ENCODE peak calls at places on chromosome 21, in four cellular contexts. S, F, T and P are unnamed samples.

GRCh38 chr21:36540700-36541099 is 60.8 kb upstream of the CLDN14 start:
- DNase-seq in S (no peak), F (no peak), T (no peak), P (no peak)

GRCh38 chr21:29382029-29382654 is 83.4 kb downstream of the BACH1 start:
- DNase-seq in S (no peak), T (peak; percentile 47), F (peak; percentile 62), P (no peak)

GRCh38 chr21:21851205-21851604 is 853.0 kb downstream of the NCAM2 start:
- DNase-seq in F (no peak), S (no peak), T (no peak), P (no peak)

GRCh38 chr21:25555492-25555891 is 51.8 kb downstream of the MRPL39 start:
- DNase-seq in F (no peak), T (no peak), S (no peak), P (no peak)

GRCh38 chr21:29181799-29182470 is 51.5 kb downstream of the MAP3K7CL start:
- DNase-seq in T (peak; percentile 95), F (peak; percentile 23), S (no peak), P (no peak)

GRCh38 chr21:29194847-29195246 is 64.4 kb downstream of the MAP3K7CL start:
- DNase-seq in F (no peak), T (peak; percentile 65), S (no peak), P (no peak)

GRCh38 chr21:33309778-33310177 is 15.0 kb upstream of the IFNAR1 start:
- DNase-seq in S (no peak), F (no peak), T (no peak), P (no peak)

GRCh38 chr21:29164330-29164942 is 34.0 kb downstream of the MAP3K7CL start:
- DNase-seq in F (peak; percentile 74), T (peak; percentile 86), S (no peak), P (no peak)

GRCh38 chr21:32803651-32804050 is 32.1 kb upstream of the PAXBP1 start:
- DNase-seq in T (no peak), F (no peak), S (no peak), P (no peak)

DNA sequence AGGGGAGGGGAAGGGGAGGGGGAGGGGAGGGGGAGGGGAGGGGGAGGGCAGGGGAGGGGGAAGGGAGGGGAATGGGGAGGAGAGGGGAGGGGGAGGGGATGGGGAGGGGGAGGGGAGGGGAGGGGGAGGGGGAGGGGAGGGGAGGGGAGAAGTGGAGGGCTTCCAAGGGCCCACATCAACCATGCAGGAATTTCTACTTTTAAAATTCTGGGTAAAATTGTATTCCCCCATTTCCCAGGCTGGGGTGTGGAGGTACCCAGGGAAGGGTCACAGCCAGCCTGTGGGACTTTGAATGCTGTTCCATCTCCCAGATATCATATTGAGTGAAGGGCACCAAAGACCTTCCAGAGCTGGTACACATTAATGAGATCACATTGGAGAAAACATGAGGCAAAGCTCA is 126.9 kb upstream of the ETS2 start:
- DNase-seq in S (no peak), F (no peak), T (no peak), P (no peak)
- H2AK5ac ChIP-seq in S (no peak overlapping the region), F (no peak overlapping the region), T (no peak overlapping the region), P (no peak overlapping the region)

GRCh38 chr21:45873418-45873817 is 108.2 kb upstream of the COL6A1 start:
- DNase-seq in T (no peak), F (no peak), S (no peak), P (no peak)
- H2AK5ac ChIP-seq in T (no peak overlapping the region), F (no peak overlapping the region), S (no peak overlapping the region), P (no peak overlapping the region)

GRCh38 chr21:44990921-44991320 is 51.1 kb downstream of the SLX9 start:
- DNase-seq in F (no peak), T (no peak), S (no peak), P (no peak)

GRCh38 chr21:44994016-44994365 is 54.2 kb downstream of the SLX9 start:
- DNase-seq in T (no peak), F (no peak), S (no peak), P (no peak)

GRCh38 chr21:44993321-44994015 is 53.6 kb downstream of the SLX9 start:
- DNase-seq in T (no peak), S (no peak), F (no peak), P (no peak)

GRCh38 chr21:44991538-44992483 is 52.0 kb downstream of the SLX9 start:
- DNase-seq in T (peak; percentile 63), F (no peak), S (no peak), P (no peak)

GRCh38 chr21:44992608-44993031 is 52.8 kb downstream of the SLX9 start:
- DNase-seq in T (no peak), S (no peak), F (no peak), P (no peak)
- H2AK5ac ChIP-seq in T (no peak overlapping the region), S (peak overlapping the region; percentile 79), F (no peak overlapping the region), P (no peak overlapping the region)

GRCh38 chr21:34846601-34847112 is 177.9 kb downstream of the CLIC6 start:
- DNase-seq in F (peak; percentile 67), S (peak; percentile 8), T (peak; percentile 83), P (no peak)

GRCh38 chr21:34844033-34844923 is 175.5 kb downstream of the CLIC6 start:
- DNase-seq in F (no peak), T (peak; percentile 70), S (no peak), P (no peak)

GRCh38 chr21:34845521-34846213 is 176.9 kb downstream of the CLIC6 start:
- DNase-seq in S (no peak), F (no peak), T (peak; percentile 36), P (no peak)

GRCh38 chr21:34844924-34845238 is 176.1 kb downstream of the CLIC6 start:
- DNase-seq in S (no peak), T (no peak), F (no peak), P (no peak)

GRCh38 chr21:34846214-34846575 is 177.4 kb downstream of the CLIC6 start:
- DNase-seq in S (no peak), F (no peak), T (no peak), P (no peak)
- H2AK5ac ChIP-seq in S (no peak overlapping the region), F (no peak overlapping the region), T (peak overlapping the region; percentile 65), P (no peak overlapping the region)

DNA sequence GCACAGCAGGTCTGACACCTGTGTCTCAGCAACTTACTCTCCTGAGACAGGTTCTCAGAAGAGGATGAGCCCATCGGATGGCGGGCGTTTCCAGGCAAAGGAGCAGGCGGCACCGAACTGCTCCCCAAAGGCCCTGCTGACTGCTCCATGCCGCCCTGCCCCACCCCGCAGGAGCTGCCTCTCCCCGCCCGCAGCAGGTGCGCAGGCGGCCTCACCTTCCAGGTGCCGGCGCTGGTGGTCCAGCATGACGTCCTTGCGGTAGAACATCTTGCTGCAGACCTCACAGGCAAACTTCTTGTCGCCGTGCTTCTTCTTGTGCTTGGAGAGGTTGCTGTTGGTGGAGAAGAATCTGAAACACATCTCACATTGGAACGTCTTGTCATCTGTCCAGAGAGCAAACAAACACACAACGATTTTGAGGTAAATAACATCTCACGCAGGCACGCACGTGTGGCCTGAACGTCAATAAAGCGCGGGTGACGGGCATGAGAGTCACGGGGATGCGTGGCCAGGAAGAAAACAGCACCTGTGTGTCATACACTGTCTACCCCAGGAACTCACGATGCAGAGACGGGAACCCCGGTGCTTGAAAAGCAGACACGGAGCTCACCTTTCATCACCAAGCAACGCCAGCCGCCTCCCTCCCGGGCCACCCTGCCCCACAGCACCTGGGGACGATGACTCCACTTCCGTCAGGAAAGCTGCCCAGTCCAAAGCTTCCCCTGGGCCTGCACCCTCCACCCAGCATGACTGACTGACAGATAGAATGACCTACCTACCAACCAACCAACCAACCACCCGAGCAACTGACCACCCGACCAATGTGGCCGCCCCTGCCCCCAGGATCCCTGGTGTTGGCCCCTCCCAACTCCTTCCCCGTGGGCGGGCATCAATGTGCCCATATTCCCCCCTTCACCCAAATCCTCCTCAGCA is 50.9 kb downstream of the PRDM15 start:
- DNase-seq in F (no peak), S (no peak), T (no peak), P (no peak)
- H2AK5ac ChIP-seq in F (no peak overlapping the region), S (no peak overlapping the region), T (no peak overlapping the region), P (no peak overlapping the region)

GRCh38 chr21:42022906-42023305 is 12.7 kb upstream of the ZBTB21 start:
- DNase-seq in T (no peak), S (no peak), F (no peak), P (no peak)

GRCh38 chr21:42019101-42019605 is 9.0 kb upstream of the ZBTB21 start:
- DNase-seq in T (no peak), F (no peak), S (no peak), P (no peak)

GRCh38 chr21:42019706-42020105 is 9.5 kb upstream of the ZBTB21 start:
- DNase-seq in F (no peak), T (no peak), S (no peak), P (no peak)

GRCh38 chr21:42024261-42024877 is 14.2 kb upstream of the ZBTB21 start:
- DNase-seq in T (no peak), S (no peak), F (no peak), P (no peak)

DNA sequence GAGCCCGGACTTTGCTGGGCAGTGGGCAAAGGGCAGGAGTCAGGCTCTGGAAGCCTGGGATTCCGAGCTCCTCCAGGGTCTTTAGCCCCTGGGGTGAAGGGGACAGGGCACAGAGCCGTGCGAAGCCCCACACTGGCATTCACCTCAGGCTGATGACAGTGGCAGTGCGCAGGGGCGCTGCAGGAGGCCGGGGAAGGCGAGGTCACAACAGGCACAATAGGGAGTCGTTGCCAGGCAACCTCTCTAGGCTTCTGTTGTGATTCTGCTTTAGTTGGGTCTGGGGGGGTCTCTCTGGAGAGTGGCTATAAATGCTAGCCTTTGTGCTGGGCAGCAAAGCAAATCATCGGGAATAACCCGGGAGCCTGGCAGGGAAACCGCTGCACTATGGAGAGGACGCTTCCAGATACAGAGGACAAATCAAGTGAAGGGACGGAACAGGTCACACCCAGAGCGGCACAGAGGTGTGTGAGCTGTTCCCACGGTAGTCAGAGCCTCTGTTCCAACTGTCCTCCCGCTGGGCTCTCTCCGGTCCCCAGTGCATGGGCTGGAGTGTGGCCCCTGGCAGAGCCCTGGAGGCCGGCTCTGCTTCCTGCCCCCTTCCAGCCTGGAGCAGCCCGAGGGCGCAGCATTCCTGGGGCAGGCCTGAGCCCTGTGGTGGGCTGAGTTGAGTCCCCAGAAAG is 11.7 kb upstream of the ZBTB21 start:
- DNase-seq in F (peak; percentile 84), S (peak; percentile 76), T (no peak), P (peak; percentile 66)
- H2AK5ac ChIP-seq in F (no peak overlapping the region), S (no peak overlapping the region), T (no peak overlapping the region), P (no peak overlapping the region)

DNA sequence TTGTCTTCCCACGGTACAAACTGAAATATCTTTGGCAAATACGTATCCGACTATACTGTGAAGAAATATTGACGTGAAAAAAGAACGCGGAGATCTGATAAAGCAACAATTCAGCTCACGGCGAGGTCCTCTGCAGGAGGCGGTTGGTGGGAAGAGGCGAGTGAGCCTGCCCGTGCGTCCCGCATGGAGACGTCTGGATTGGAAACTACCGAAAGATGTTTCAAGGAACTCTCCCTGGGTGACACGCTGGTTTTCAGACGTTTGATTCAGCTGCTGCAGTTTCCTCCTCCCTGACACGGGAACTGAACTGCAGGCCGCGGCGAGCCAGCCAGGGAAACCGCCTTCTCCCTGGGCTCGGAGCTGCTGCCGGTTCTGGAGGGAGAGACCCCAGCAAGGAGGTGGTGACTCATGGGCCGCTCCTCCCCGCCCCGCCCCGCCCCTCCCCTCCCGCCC is 390 bp upstream of the COL6A1 start:
- DNase-seq in F (peak; percentile 97), S (peak; percentile 82), T (peak; percentile 95), P (peak; percentile 91)
- H2AK5ac ChIP-seq in F (no peak overlapping the region), S (no peak overlapping the region), T (no peak overlapping the region), P (no peak overlapping the region)

GRCh38 chr21:45382698-45383000 is 22.3 kb upstream of the COL18A1 start:
- DNase-seq in T (no peak), S (no peak), F (no peak), P (no peak)
- H2AK5ac ChIP-seq in T (no peak overlapping the region), S (no peak overlapping the region), F (no peak overlapping the region), P (no peak overlapping the region)

GRCh38 chr21:16004523-16004922 is 274.7 kb downstream of the USP25 start:
- DNase-seq in T (no peak), S (no peak), F (no peak), P (no peak)
- H2AK5ac ChIP-seq in T (no peak overlapping the region), S (no peak overlapping the region), F (no peak overlapping the region), P (no peak overlapping the region)